ENCODE peak calls at places on chromosomes 13 and 19, in four cellular contexts. R is Peyer's patch; Q is effector memory CD4-positive, alpha-beta T cell; V is ascending aorta. F is an unnamed sample.

GRCh38 chr13:26482451-26483197 is 74.9 kb upstream of the WASF3 start:
- DNase-seq in V (no peak), R (peak; percentile 89), Q (peak; percentile 42), F (no peak)

GRCh38 chr13:43316997-43317396 is 293.6 kb downstream of the DNAJC15 start:
- DNase-seq in V (no peak), R (no peak), Q (no peak), F (no peak)

GRCh38 chr19:38707512-38708114 is 36.7 kb downstream of the CAPN12 start:
- DNase-seq in R (peak; percentile 66), Q (no peak), V (no peak), F (no peak)

GRCh38 chr13:49635599-49636433 is 7.5 kb downstream of the ARL11 start:
- DNase-seq in R (no peak), Q (peak; percentile 14), V (no peak), F (no peak)

GRCh38 chr13:33194820-33195692 is 90.5 kb downstream of the STARD13 start:
- DNase-seq in R (no peak), V (no peak), Q (no peak), F (no peak)

GRCh38 chr13:65964672-65965071 is 1265.5 kb downstream of the PCDH9 start:
- DNase-seq in R (no peak), V (no peak), Q (no peak), F (no peak)

GRCh38 chr19:6060600-6061391 is 49.5 kb downstream of the RFX2 start:
- DNase-seq in Q (peak; percentile 55), R (peak; percentile 44), V (no peak), F (no peak)

GRCh38 chr13:113746671-113747070 is 12.4 kb upstream of the TMEM255B start:
- DNase-seq in V (no peak), Q (no peak), R (no peak), F (no peak)

GRCh38 chr19:38569368-38569983 is 48.3 kb downstream of the MAP4K1 start:
- DNase-seq in R (no peak), Q (no peak), V (no peak), F (no peak)

GRCh38 chr19:43224855-43225253 is 19.4 kb upstream of the PSG4 start:
- DNase-seq in V (no peak), R (no peak), Q (no peak), F (no peak)

GRCh38 chr13:70905035-70905434 is 796.8 kb upstream of the KLHL1 start:
- DNase-seq in R (no peak), Q (no peak), V (no peak), F (no peak)
- H3K4me1 ChIP-seq in R (no peaks in the 10 kb centered on the region), Q (no peaks in the 10 kb centered on the region), V (no peaks in the 10 kb centered on the region), F (no peaks in the 10 kb centered on the region)

DNA sequence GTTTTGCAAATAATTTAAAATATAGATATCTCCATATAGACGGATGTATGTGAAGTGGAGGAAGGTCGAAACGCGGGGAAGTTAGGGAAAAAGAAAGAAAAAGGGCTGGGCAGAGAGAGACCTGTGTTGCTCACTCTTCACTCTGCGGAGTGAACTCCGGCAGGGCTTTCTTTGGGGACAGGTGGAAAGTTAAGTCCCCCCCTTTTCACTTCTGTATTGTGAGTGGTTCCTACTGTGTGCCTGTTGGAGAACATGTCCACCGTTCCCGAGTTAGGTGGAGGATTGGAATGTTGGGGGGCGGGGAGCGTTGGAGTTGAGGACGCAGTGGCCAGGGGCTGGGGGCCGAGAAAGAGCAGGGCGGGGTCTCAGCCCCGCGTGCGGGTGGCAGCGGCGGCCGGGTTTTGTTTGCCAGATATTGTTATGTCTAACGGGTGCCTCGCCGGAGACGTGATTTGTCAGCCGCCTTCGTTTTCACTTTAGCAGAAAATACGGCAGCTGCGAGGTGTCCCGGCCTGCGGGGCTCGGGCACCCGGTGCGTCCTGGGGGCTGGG is 145.0 kb upstream of the ZNF536 start:
- DNase-seq in Q (no peak), V (no peak), R (no peak), F (no peak)
- H3K27me3 ChIP-seq in Q (peaks cover 34% of the 10 kb centered on the region), V (peaks cover 26% of the 10 kb centered on the region), R (peaks cover 43% of the 10 kb centered on the region), F (peaks cover 7% of the 10 kb centered on the region)

GRCh38 chr19:934197-934840 is 8.5 kb downstream of the ARID3A start:
- DNase-seq in R (no peak), V (no peak), Q (no peak), F (no peak)

GRCh38 chr19:931860-932646 is 6.2 kb downstream of the ARID3A start:
- DNase-seq in V (no peak), Q (no peak), R (no peak), F (no peak)

GRCh38 chr19:933553-933882 is 7.7 kb downstream of the ARID3A start:
- DNase-seq in V (no peak), Q (no peak), R (no peak), F (no peak)

GRCh38 chr19:934865-935422 is 9.1 kb downstream of the ARID3A start:
- DNase-seq in R (peak; percentile 80), Q (no peak), V (peak; percentile 82), F (no peak)

GRCh38 chr19:932647-933552 is 7.1 kb downstream of the ARID3A start:
- DNase-seq in V (no peak), Q (no peak), R (peak; percentile 76), F (no peak)
- H3K4me1 ChIP-seq in V (peaks cover 14% of the 10 kb centered on the region), Q (peaks cover 15% of the 10 kb centered on the region), R (peaks cover 11% of the 10 kb centered on the region), F (peaks cover 35% of the 10 kb centered on the region)

GRCh38 chr19:40601061-40601973 is at the start of gene LTBP4:
- DNase-seq in R (peak; percentile 72), V (no peak), Q (no peak), F (no peak)

GRCh38 chr19:40598121-40598917 is 2.9 kb upstream of the LTBP4 start:
- DNase-seq in Q (peak; percentile 77), R (peak; percentile 94), V (no peak), F (no peak)

GRCh38 chr19:40598918-40599307 is 2.3 kb upstream of the LTBP4 start:
- DNase-seq in R (no peak), Q (no peak), V (no peak), F (no peak)

GRCh38 chr19:40600086-40600917 is 867 bp upstream of the LTBP4 start:
- DNase-seq in V (no peak), Q (no peak), R (no peak), F (no peak)

DNA sequence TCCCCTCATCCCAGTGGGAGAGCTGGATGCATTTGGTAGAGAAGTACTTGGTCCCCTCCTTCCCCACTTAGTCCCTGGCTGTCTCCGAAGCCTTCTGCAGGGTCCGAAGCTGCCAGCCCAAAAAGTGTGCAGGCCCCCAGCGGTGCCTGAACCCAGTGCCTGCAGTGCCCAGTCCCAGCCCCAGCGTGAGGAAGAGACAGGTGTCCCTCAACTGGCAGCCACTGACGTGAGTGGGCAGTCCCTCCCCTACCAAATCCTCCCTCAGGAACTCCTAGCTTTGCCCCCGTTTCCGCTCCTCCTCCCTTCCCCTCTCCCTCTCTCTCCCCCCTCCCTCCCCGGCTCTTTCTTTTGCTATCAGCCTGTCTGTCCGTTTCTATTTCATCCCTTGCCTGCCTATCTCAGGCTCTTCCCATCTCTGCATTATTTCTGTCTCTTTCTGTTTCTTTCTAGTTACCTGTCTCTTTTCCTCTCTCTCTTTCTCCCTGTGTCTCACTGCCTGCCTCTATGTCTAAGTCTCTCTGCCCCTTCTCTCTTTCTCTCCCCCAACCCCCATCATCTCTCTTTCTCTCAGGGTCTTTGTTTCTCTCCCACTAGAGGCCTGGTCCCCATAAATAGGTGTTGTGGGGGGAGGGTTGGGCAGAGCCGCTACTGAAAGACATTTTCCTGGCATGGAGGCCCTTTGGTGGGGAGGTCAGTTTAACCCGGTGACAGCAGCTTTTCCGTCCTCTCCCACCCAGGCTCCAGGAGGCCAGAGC is 1.7 kb upstream of the LTBP4 start:
- DNase-seq in Q (no peak), R (no peak), V (no peak), F (no peak)
- H3K27me3 ChIP-seq in Q (peaks cover 41% of the 10 kb centered on the region), R (peaks cover 35% of the 10 kb centered on the region), V (no peaks in the 10 kb centered on the region), F (peaks cover 4% of the 10 kb centered on the region)

DNA sequence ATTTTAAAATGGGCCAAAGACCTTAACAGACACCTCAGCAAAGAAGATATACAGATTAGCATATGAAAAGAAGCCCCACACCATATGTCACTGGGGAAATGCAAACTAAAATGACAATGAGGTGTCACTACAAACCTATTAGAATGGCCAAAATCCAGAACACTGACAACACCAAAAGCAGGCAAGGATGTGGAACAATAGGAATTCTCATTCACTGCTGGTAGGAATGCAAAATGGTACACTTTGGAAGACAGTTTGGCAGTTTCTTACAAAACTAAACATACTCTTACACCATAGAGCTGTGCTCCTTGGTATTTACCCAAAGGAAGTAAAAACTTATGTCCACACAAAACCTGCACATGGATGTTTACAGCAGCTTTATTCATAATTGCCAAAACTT is 23.1 kb downstream of the ELF1 start:
- DNase-seq in V (no peak), Q (no peak), R (no peak), F (no peak)
- H3K4me1 ChIP-seq in V (no peaks in the 10 kb centered on the region), Q (peaks cover 41% of the 10 kb centered on the region), R (peaks cover 19% of the 10 kb centered on the region), F (peaks cover 10% of the 10 kb centered on the region)

GRCh38 chr13:27857271-27857670 is 62.5 kb upstream of the PDX1 start:
- DNase-seq in V (no peak), R (no peak), Q (no peak), F (no peak)
- H3K27me3 ChIP-seq in V (no peaks in the 10 kb centered on the region), R (no peaks in the 10 kb centered on the region), Q (peaks cover 6% of the 10 kb centered on the region), F (no peaks in the 10 kb centered on the region)

GRCh38 chr19:16343156-16343555 is 18.5 kb downstream of the KLF2 start:
- DNase-seq in R (no peak), Q (no peak), V (no peak), F (no peak)
- H3K4me1 ChIP-seq in R (peaks cover 8% of the 10 kb centered on the region), Q (peaks cover 32% of the 10 kb centered on the region), V (peaks cover 13% of the 10 kb centered on the region), F (peaks cover 26% of the 10 kb centered on the region)

DNA sequence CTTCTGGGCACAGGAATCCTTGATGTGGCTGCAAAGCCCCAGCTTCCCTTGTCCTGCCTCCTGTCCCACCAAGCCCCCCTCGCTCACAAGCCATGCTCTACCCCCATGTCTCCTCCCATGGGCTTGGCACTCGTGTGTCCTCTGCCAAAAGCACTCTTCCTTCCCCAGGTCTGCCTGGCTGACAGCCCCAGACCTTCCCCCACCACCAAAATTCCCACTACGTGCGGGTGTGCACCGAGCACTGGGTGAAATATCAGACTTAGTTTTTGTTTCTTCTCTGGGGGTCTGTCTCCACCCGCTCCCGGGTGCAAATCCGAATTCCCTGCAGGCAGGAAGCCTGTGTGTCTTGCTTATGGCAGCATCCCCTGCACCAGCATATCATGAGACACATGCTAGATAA is 5.9 kb upstream of the VSTM2B start:
- DNase-seq in R (no peak), Q (no peak), V (no peak), F (no peak)
- H3K27me3 ChIP-seq in R (no peaks in the 10 kb centered on the region), Q (no peaks in the 10 kb centered on the region), V (peaks cover 3% of the 10 kb centered on the region), F (peaks cover 68% of the 10 kb centered on the region)

GRCh38 chr13:51635137-51635878 is 51.0 kb downstream of the WDFY2 start:
- DNase-seq in V (no peak), Q (no peak), R (no peak), F (no peak)
- H3K4me1 ChIP-seq in V (peaks cover 3% of the 10 kb centered on the region), Q (peaks cover 4% of the 10 kb centered on the region), R (no peaks in the 10 kb centered on the region), F (peaks cover 21% of the 10 kb centered on the region)

DNA sequence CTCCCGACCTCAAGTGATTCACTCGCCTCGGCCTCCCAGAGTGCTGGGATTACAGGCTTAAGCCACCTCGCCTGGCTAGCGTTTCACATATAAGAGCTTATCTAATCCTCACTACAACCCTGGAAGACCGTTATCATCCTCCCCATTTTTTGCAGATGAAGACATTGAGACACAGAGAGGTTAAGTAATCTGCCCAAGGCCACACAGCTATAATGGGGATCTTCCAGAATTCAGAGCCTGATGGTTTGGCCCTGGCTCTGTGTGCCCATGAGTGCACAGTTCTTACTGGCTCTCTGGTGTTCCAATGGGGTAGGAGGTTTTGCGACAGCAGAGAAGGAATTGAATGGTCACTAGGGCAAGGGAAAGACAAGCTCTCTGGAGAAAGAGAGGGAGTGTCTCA is 16.8 kb upstream of the KCTD15 start:
- DNase-seq in R (no peak), Q (no peak), V (no peak), F (no peak)
- H3K27me3 ChIP-seq in R (peaks cover 6% of the 10 kb centered on the region), Q (no peaks in the 10 kb centered on the region), V (no peaks in the 10 kb centered on the region), F (no peaks in the 10 kb centered on the region)